ENCODE peak calls at places on chromosomes 2 and 18, in six cellular contexts. N is WTC11; S is AG04450; Q is ovary; Z is stimulated activated CD4-positive, alpha-beta T cell treated with anti-CD3 and anti-CD28 coated beads, Interleukin-15, amount 100 ng/mL, for 24 hours; C is mucosa of gallbladder. I is an unnamed sample.

GRCh38 chr18:63149200-63149587 is 170.4 kb downstream of the BCL2 start:
- DNase-seq in N (no peak), S (no peak), Q (no peak), Z (no peak), C (no peak), I (no peak)

GRCh38 chr2:68715353-68716041 is 19.1 kb upstream of the ARHGAP25 start:
- DNase-seq in N (peak; percentile 83), S (no peak), Q (peak; percentile 42), Z (peak; percentile 72), C (no peak), I (no peak)

GRCh38 chr18:801137-801536 is 10.9 kb downstream of the YES1 start:
- DNase-seq in N (no peak), S (no peak), Q (no peak), Z (no peak), C (no peak), I (no peak)

GRCh38 chr2:229179598-229179997 is 91.5 kb downstream of the PID1 start:
- DNase-seq in N (no peak), S (no peak), Q (no peak), Z (no peak), C (no peak), I (no peak)

GRCh38 chr2:216335252-216335651 is 37.0 kb downstream of the MARCHF4 start:
- DNase-seq in N (no peak), S (no peak), Q (no peak), Z (no peak), C (no peak), I (no peak)

GRCh38 chr2:174902491-174903242 is 102.5 kb downstream of the CHN1 start:
- DNase-seq in N (no peak), S (no peak), Q (no peak), Z (no peak), C (no peak), I (no peak)

GRCh38 chr18:38307919-38308318 is 742.3 kb upstream of the CELF4 start:
- DNase-seq in N (no peak), S (no peak), Q (no peak), Z (no peak), C (no peak), I (no peak)

GRCh38 chr2:38315707-38316333 is 61.3 kb downstream of the ATL2 start:
- DNase-seq in N (no peak), S (no peak), Q (no peak), Z (no peak), C (no peak), I (peak; percentile 57)

GRCh38 chr2:189372688-189373257 is 68.5 kb upstream of the WDR75 start:
- DNase-seq in N (no peak), S (no peak), Q (no peak), Z (no peak), C (no peak), I (no peak)

GRCh38 chr2:177553176-177553909 is 160.8 kb downstream of the AGPS start:
- DNase-seq in N (no peak), S (no peak), Q (no peak), Z (no peak), C (no peak), I (no peak)

GRCh38 chr2:12167525-12168317 is 421.3 kb downstream of the LPIN1 start:
- DNase-seq in N (peak; percentile 46), S (no peak), Q (no peak), Z (no peak), C (no peak), I (no peak)

GRCh38 chr18:63260075-63260754 is 59.4 kb downstream of the BCL2 start:
- DNase-seq in N (no peak), S (no peak), Q (no peak), Z (no peak), C (no peak), I (no peak)